ENCODE peak calls at places on chromosomes 6 and 20, in eight cellular contexts. R is NCI-H1436; F is AG09319; B is upper lobe of right lung; L is stimulated activated CD4-positive, alpha-beta T cell treated with anti-CD3 and anti-CD28 coated beads, Interleukin-1b, Interleukin-23, amount 100 ng/mL, for 4 hours; J is foreskin fibroblast; Q is lower lobe of right lung; U is PC-9. S is an unnamed sample.

GRCh38 chr20:14838663-14839650 is 501.5 kb upstream of the FLRT3 start:
- DNase-seq in R (no peak), F (peak; percentile 27), B (no peak), L (no peak), J (peak; percentile 65), Q (no peak), U (no peak), S (peak; percentile 10)

GRCh38 chr20:237479-237878 is 10.4 kb downstream of the DEFB129 start:
- DNase-seq in R (no peak), F (no peak), B (peak; percentile 65), L (peak; percentile 8), J (no peak), Q (peak; percentile 69), U (no peak), S (no peak)

GRCh38 chr6:15483060-15483459 is 179.8 kb downstream of the DTNBP1 start:
- DNase-seq in R (no peak), F (no peak), B (no peak), L (no peak), J (peak; percentile 52), Q (no peak), U (no peak), S (no peak)

GRCh38 chr20:56519551-56519950 is 5.0 kb upstream of the FAM209A start:
- DNase-seq in R (no peak), F (no peak), B (no peak), L (no peak), J (no peak), Q (no peak), U (no peak), S (no peak)

GRCh38 chr20:23120936-23121765 is 35.0 kb upstream of the CD93 start:
- DNase-seq in R (no peak), F (no peak), B (peak; percentile 40), L (no peak), J (no peak), Q (no peak), U (no peak), S (no peak)

GRCh38 chr6:4369616-4370015 is 234.2 kb upstream of the ECI2 start:
- DNase-seq in R (no peak), F (no peak), B (no peak), L (no peak), J (peak; percentile 70), Q (no peak), U (no peak), S (peak; percentile 67)

GRCh38 chr20:31691646-31692275 is 30.9 kb downstream of the BCL2L1 start:
- DNase-seq in R (no peak), F (no peak), B (no peak), L (no peak), J (peak; percentile 51), Q (no peak), U (no peak), S (peak; percentile 48)

GRCh38 chr20:38435555-38435939 is 419 bp upstream of the SNHG17 start:
- DNase-seq in R (no peak), F (no peak), B (no peak), L (no peak), J (no peak), Q (no peak), U (no peak), S (no peak)

GRCh38 chr6:136103101-136103688 is 146.9 kb downstream of the MTFR2 start:
- DNase-seq in R (no peak), F (no peak), B (no peak), L (no peak), J (no peak), Q (no peak), U (peak; percentile 30), S (no peak)

GRCh38 chr6:4956625-4957024 is 47.2 kb downstream of the RPP40 start:
- DNase-seq in R (no peak), F (no peak), B (no peak), L (no peak), J (no peak), Q (no peak), U (no peak), S (no peak)

GRCh38 chr20:63133481-63134091 is 82.3 kb downstream of the YTHDF1 start:
- DNase-seq in R (no peak), F (no peak), B (peak; percentile 48), L (no peak), J (no peak), Q (peak; percentile 19), U (no peak), S (no peak)

GRCh38 chr6:54856137-54856536 is 9.6 kb downstream of the FAM83B start:
- DNase-seq in R (no peak), F (no peak), B (no peak), L (no peak), J (no peak), Q (no peak), U (no peak), S (no peak)

GRCh38 chr20:49404461-49404860 is 78.0 kb downstream of the KCNB1 start:
- DNase-seq in R (no peak), F (no peak), B (no peak), L (no peak), J (no peak), Q (no peak), U (no peak), S (no peak)

GRCh38 chr6:111263837-111264236 is 176.5 kb downstream of the SLC16A10 start:
- DNase-seq in R (no peak), F (no peak), B (no peak), L (no peak), J (peak; percentile 73), Q (no peak), U (peak; percentile 50), S (peak; percentile 31)

GRCh38 chr6:117547688-117548621 is 54.4 kb downstream of the GOPC start:
- DNase-seq in R (no peak), F (no peak), B (peak; percentile 65), L (peak; percentile 22), J (peak; percentile 59), Q (peak; percentile 54), U (no peak), S (no peak)

GRCh38 chr6:160137989-160138835 is 16.6 kb downstream of the SLC22A1 start:
- DNase-seq in R (peak; percentile 20), F (peak; percentile 28), B (peak; percentile 64), L (peak; percentile 46), J (peak; percentile 60), Q (no peak), U (peak; percentile 53), S (peak; percentile 24)

GRCh38 chr6:161682982-161683381 is 409.1 kb upstream of the AGPAT4 start:
- DNase-seq in R (no peak), F (no peak), B (no peak), L (no peak), J (no peak), Q (no peak), U (no peak), S (no peak)

GRCh38 chr20:6599876-6600275 is 167.6 kb upstream of the BMP2 start:
- DNase-seq in R (no peak), F (no peak), B (no peak), L (no peak), J (no peak), Q (no peak), U (no peak), S (no peak)

GRCh38 chr20:14963262-14963663 is 625.9 kb upstream of the FLRT3 start:
- DNase-seq in R (no peak), F (no peak), B (no peak), L (no peak), J (peak; percentile 58), Q (no peak), U (peak; percentile 90), S (no peak)

GRCh38 chr6:24607310-24607709 is 38.7 kb downstream of the KIAA0319 start:
- DNase-seq in R (no peak), F (no peak), B (no peak), L (no peak), J (no peak), Q (no peak), U (no peak), S (no peak)

GRCh38 chr6:20954325-20954724 is 420.1 kb downstream of the CDKAL1 start:
- DNase-seq in R (peak; percentile 23), F (no peak), B (no peak), L (no peak), J (no peak), Q (no peak), U (no peak), S (no peak)

GRCh38 chr6:63899550-63899949 is 263.9 kb downstream of the PHF3 start:
- DNase-seq in R (no peak), F (no peak), B (no peak), L (no peak), J (peak; percentile 20), Q (no peak), U (peak; percentile 41), S (no peak)

GRCh38 chr20:1273366-1273765 is 7.3 kb downstream of the SNPH start:
- DNase-seq in R (no peak), F (no peak), B (no peak), L (no peak), J (no peak), Q (no peak), U (no peak), S (no peak)

GRCh38 chr20:25018841-25019240 is 26.3 kb upstream of the APMAP start:
- DNase-seq in R (no peak), F (no peak), B (peak; percentile 52), L (no peak), J (no peak), Q (no peak), U (no peak), S (no peak)

GRCh38 chr6:161076211-161076677 is 84.7 kb downstream of the MAP3K4 start:
- DNase-seq in R (no peak), F (no peak), B (no peak), L (no peak), J (no peak), Q (no peak), U (no peak), S (no peak)

GRCh38 chr6:25177629-25178028 is 101.5 kb upstream of the CARMIL1 start:
- DNase-seq in R (no peak), F (no peak), B (no peak), L (no peak), J (no peak), Q (no peak), U (no peak), S (no peak)

GRCh38 chr6:84772428-84773132 is 8.2 kb upstream of the TBX18 start:
- DNase-seq in R (no peak), F (no peak), B (no peak), L (no peak), J (no peak), Q (no peak), U (no peak), S (no peak)

GRCh38 chr6:53312355-53312754 is 36.4 kb downstream of the ELOVL5 start:
- DNase-seq in R (no peak), F (no peak), B (no peak), L (no peak), J (no peak), Q (no peak), U (no peak), S (no peak)

GRCh38 chr6:82068721-82069120 is 178.8 kb downstream of the IBTK start:
- DNase-seq in R (no peak), F (no peak), B (no peak), L (no peak), J (no peak), Q (no peak), U (no peak), S (no peak)

GRCh38 chr6:152070556-152070955 is 263.1 kb downstream of the ESR1 start:
- DNase-seq in R (no peak), F (no peak), B (no peak), L (no peak), J (no peak), Q (no peak), U (no peak), S (no peak)

GRCh38 chr6:85357651-85358050 is 92.2 kb upstream of the NT5E start:
- DNase-seq in R (no peak), F (no peak), B (no peak), L (no peak), J (no peak), Q (no peak), U (peak; percentile 45), S (no peak)

GRCh38 chr20:46056970-46057855 is 28.2 kb downstream of the SLC12A5 start:
- DNase-seq in R (no peak), F (no peak), B (no peak), L (no peak), J (peak; percentile 26), Q (peak; percentile 54), U (no peak), S (peak; percentile 4)

S was measured in GM04504.